ENCODE peak calls at places on chromosome 1, in six cellular contexts. One of them, this sample, is unnamed.

GRCh38 chr1:201361652-201362504 is 15.6 kb downstream of the TNNT2 start:
- DNase-seq in Peyer's patch: peak; percentile 59
- DNase-seq in epithelial cell of esophagus: peak; percentile 59
- DNase-seq in left ventricle myocardium inferior: peak; percentile 19
- DNase-seq in BJ: no peak
- DNase-seq in SK-N-SH: peak; percentile 93
- DNase-seq in this sample: peak; percentile 65

GRCh38 chr1:201459052-201459451 is 9.9 kb downstream of the PHLDA3 start:
- DNase-seq in left ventricle myocardium inferior: no peak
- DNase-seq in SK-N-SH: no peak
- DNase-seq in Peyer's patch: no peak
- DNase-seq in epithelial cell of esophagus: no peak
- DNase-seq in BJ: no peak
- DNase-seq in this sample: no peak

GRCh38 chr1:92464588-92465255 is 22.0 kb downstream of the GFI1 start:
- DNase-seq in left ventricle myocardium inferior: no peak
- DNase-seq in SK-N-SH: no peak
- DNase-seq in Peyer's patch: no peak
- DNase-seq in BJ: no peak
- DNase-seq in epithelial cell of esophagus: no peak
- DNase-seq in this sample: no peak

GRCh38 chr1:19872190-19872589 is 10.0 kb upstream of the OTUD3 start:
- DNase-seq in BJ: no peak
- DNase-seq in Peyer's patch: peak; percentile 86
- DNase-seq in left ventricle myocardium inferior: no peak
- DNase-seq in SK-N-SH: no peak
- DNase-seq in epithelial cell of esophagus: peak; percentile 85
- DNase-seq in this sample: no peak

GRCh38 chr1:101745549-101745948 is 251.2 kb downstream of the OLFM3 start:
- DNase-seq in left ventricle myocardium inferior: no peak
- DNase-seq in Peyer's patch: no peak
- DNase-seq in epithelial cell of esophagus: no peak
- DNase-seq in BJ: no peak
- DNase-seq in SK-N-SH: no peak
- DNase-seq in this sample: no peak

GRCh38 chr1:170680428-170680827 is 16.5 kb downstream of the PRRX1 start:
- DNase-seq in epithelial cell of esophagus: no peak
- DNase-seq in BJ: no peak
- DNase-seq in SK-N-SH: no peak
- DNase-seq in left ventricle myocardium inferior: no peak
- DNase-seq in Peyer's patch: no peak
- DNase-seq in this sample: no peak

GRCh38 chr1:43499882-43500281 is 30.8 kb upstream of the PTPRF start:
- DNase-seq in BJ: no peak
- DNase-seq in Peyer's patch: no peak
- DNase-seq in left ventricle myocardium inferior: no peak
- DNase-seq in epithelial cell of esophagus: no peak
- DNase-seq in SK-N-SH: no peak
- DNase-seq in this sample: no peak

GRCh38 chr1:183032122-183032921 is 9.1 kb downstream of the LAMC1 start:
- DNase-seq in SK-N-SH: no peak
- DNase-seq in epithelial cell of esophagus: no peak
- DNase-seq in left ventricle myocardium inferior: no peak
- DNase-seq in Peyer's patch: no peak
- DNase-seq in BJ: no peak
- DNase-seq in this sample: no peak

GRCh38 chr1:165364432-165365133 is 8.1 kb upstream of the LMX1A start:
- DNase-seq in SK-N-SH: no peak
- DNase-seq in left ventricle myocardium inferior: peak; percentile 39
- DNase-seq in epithelial cell of esophagus: peak; percentile 74
- DNase-seq in Peyer's patch: no peak
- DNase-seq in BJ: no peak
- DNase-seq in this sample: no peak

GRCh38 chr1:108200627-108201106 is 524 bp upstream of the SLC25A24 start:
- DNase-seq in Peyer's patch: peak; percentile 70
- DNase-seq in SK-N-SH: peak; percentile 67
- DNase-seq in left ventricle myocardium inferior: no peak
- DNase-seq in epithelial cell of esophagus: peak; percentile 91
- DNase-seq in BJ: no peak
- DNase-seq in this sample: no peak

GRCh38 chr1:181583598-181583997 is 100.3 kb downstream of the CACNA1E start:
- DNase-seq in left ventricle myocardium inferior: no peak
- DNase-seq in BJ: no peak
- DNase-seq in SK-N-SH: no peak
- DNase-seq in Peyer's patch: no peak
- DNase-seq in epithelial cell of esophagus: peak; percentile 23
- DNase-seq in this sample: no peak

GRCh38 chr1:181588631-181589030 is 105.3 kb downstream of the CACNA1E start:
- DNase-seq in SK-N-SH: no peak
- DNase-seq in Peyer's patch: no peak
- DNase-seq in BJ: no peak
- DNase-seq in left ventricle myocardium inferior: no peak
- DNase-seq in epithelial cell of esophagus: peak; percentile 72
- DNase-seq in this sample: no peak

GRCh38 chr1:181593042-181593441 is 109.7 kb downstream of the CACNA1E start:
- DNase-seq in SK-N-SH: no peak
- DNase-seq in BJ: no peak
- DNase-seq in epithelial cell of esophagus: no peak
- DNase-seq in left ventricle myocardium inferior: no peak
- DNase-seq in Peyer's patch: no peak
- DNase-seq in this sample: no peak

GRCh38 chr1:181592261-181592859 is 109.0 kb downstream of the CACNA1E start:
- DNase-seq in Peyer's patch: no peak
- DNase-seq in BJ: no peak
- DNase-seq in epithelial cell of esophagus: no peak
- DNase-seq in SK-N-SH: no peak
- DNase-seq in left ventricle myocardium inferior: no peak
- DNase-seq in this sample: no peak

GRCh38 chr1:181587870-181588438 is 104.6 kb downstream of the CACNA1E start:
- DNase-seq in BJ: no peak
- DNase-seq in SK-N-SH: peak; percentile 29
- DNase-seq in left ventricle myocardium inferior: no peak
- DNase-seq in Peyer's patch: no peak
- DNase-seq in epithelial cell of esophagus: no peak
- DNase-seq in this sample: no peak
- TF ChIP-seq CTCF in BJ: no peak
- TF ChIP-seq CTCF in SK-N-SH: no peak
- TF ChIP-seq CTCF in left ventricle myocardium inferior: no peak
- TF ChIP-seq CTCF in Peyer's patch: no peak
- TF ChIP-seq CTCF in epithelial cell of esophagus: no peak
- TF ChIP-seq CTCF in this sample: peak; percentile 47

GRCh38 chr1:41483960-41484844 is at the start of gene EDN2:
- DNase-seq in BJ: no peak
- DNase-seq in Peyer's patch: peak; percentile 86
- DNase-seq in SK-N-SH: peak; percentile 76
- DNase-seq in left ventricle myocardium inferior: peak; percentile 77
- DNase-seq in epithelial cell of esophagus: peak; percentile 71
- DNase-seq in this sample: no peak
- TF ChIP-seq CTCF in BJ: peak; percentile 25
- TF ChIP-seq CTCF in Peyer's patch: no peak
- TF ChIP-seq CTCF in SK-N-SH: peak; percentile 30
- TF ChIP-seq CTCF in left ventricle myocardium inferior: peak; percentile 46
- TF ChIP-seq CTCF in epithelial cell of esophagus: peak; percentile 36
- TF ChIP-seq CTCF in this sample: peak; percentile 28

GRCh38 chr1:216111842-216112241 is 311.4 kb downstream of the USH2A start:
- DNase-seq in BJ: no peak
- DNase-seq in SK-N-SH: no peak
- DNase-seq in Peyer's patch: no peak
- DNase-seq in left ventricle myocardium inferior: no peak
- DNase-seq in epithelial cell of esophagus: no peak
- DNase-seq in this sample: no peak
- TF ChIP-seq CTCF in BJ: peak; percentile 27
- TF ChIP-seq CTCF in SK-N-SH: peak; percentile 53
- TF ChIP-seq CTCF in Peyer's patch: no peak
- TF ChIP-seq CTCF in left ventricle myocardium inferior: peak; percentile 11
- TF ChIP-seq CTCF in epithelial cell of esophagus: no peak
- TF ChIP-seq CTCF in this sample: no peak

DNA sequence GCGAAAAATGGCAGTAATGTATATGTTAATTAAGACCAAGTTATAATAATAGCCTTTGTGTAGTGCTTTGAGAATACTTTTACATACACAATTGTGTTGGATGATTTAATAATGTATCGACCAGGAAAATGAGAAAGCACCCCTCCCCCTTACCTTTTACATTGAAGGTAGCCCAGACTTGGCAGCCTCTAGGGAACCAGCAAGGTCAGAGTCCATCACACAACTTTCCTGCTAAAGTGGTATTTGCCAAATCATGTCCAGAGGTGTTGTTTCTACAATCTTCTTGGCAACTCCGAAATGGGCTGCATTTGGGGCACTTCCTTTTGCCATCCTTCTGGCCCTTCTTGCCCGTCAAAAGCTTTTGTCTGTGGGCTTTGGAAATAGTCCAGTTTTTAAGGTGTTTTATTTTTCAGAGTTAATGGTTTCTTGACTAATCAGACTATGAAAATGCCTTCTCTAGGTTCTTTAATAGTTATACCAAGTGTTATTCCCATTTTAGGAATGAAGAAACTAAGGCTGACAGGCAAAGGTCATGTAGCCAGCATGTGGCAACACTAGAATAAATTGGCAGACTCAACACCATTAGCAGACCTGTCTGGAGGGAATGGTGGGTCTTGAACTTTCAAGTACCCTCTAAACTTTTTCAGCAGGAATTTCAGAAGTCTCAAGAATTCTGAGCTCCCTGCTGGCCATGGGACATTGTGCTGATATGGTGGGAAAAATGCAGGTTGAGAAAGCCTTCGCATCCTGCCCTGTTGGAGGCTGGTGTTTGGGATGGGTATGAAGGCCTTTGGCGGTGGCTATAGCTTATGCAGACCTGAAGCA is 6.8 kb downstream of the ATP1A1 start:
- DNase-seq in Peyer's patch: no peak
- DNase-seq in epithelial cell of esophagus: no peak
- DNase-seq in left ventricle myocardium inferior: no peak
- DNase-seq in SK-N-SH: no peak
- DNase-seq in BJ: no peak
- DNase-seq in this sample: no peak
- TF ChIP-seq CTCF in Peyer's patch: no peak
- TF ChIP-seq CTCF in epithelial cell of esophagus: no peak
- TF ChIP-seq CTCF in left ventricle myocardium inferior: no peak
- TF ChIP-seq CTCF in SK-N-SH: no peak
- TF ChIP-seq CTCF in BJ: no peak
- TF ChIP-seq CTCF in this sample: no peak

GRCh38 chr1:56696663-56697062 is 51.5 kb downstream of the PRKAA2 start:
- DNase-seq in epithelial cell of esophagus: peak; percentile 68
- DNase-seq in BJ: no peak
- DNase-seq in SK-N-SH: no peak
- DNase-seq in left ventricle myocardium inferior: no peak
- DNase-seq in Peyer's patch: no peak
- DNase-seq in this sample: no peak
- TF ChIP-seq CTCF in epithelial cell of esophagus: no peak
- TF ChIP-seq CTCF in BJ: no peak
- TF ChIP-seq CTCF in SK-N-SH: no peak
- TF ChIP-seq CTCF in left ventricle myocardium inferior: no peak
- TF ChIP-seq CTCF in Peyer's patch: no peak
- TF ChIP-seq CTCF in this sample: no peak

GRCh38 chr1:218347316-218347712 is 2.2 kb downstream of the TGFB2 start:
- DNase-seq in Peyer's patch: no peak
- DNase-seq in BJ: no peak
- DNase-seq in SK-N-SH: no peak
- DNase-seq in left ventricle myocardium inferior: no peak
- DNase-seq in epithelial cell of esophagus: peak; percentile 14
- DNase-seq in this sample: no peak
- TF ChIP-seq CTCF in Peyer's patch: no peak
- TF ChIP-seq CTCF in BJ: peak; percentile 2
- TF ChIP-seq CTCF in SK-N-SH: no peak
- TF ChIP-seq CTCF in left ventricle myocardium inferior: no peak
- TF ChIP-seq CTCF in epithelial cell of esophagus: no peak
- TF ChIP-seq CTCF in this sample: no peak

GRCh38 chr1:32507021-32507420 is 32.2 kb upstream of the ZBTB8A start:
- DNase-seq in epithelial cell of esophagus: no peak
- DNase-seq in BJ: no peak
- DNase-seq in SK-N-SH: no peak
- DNase-seq in Peyer's patch: no peak
- DNase-seq in left ventricle myocardium inferior: no peak
- DNase-seq in this sample: no peak

GRCh38 chr1:32508751-32509140 is 30.5 kb upstream of the ZBTB8A start:
- DNase-seq in left ventricle myocardium inferior: no peak
- DNase-seq in BJ: no peak
- DNase-seq in epithelial cell of esophagus: no peak
- DNase-seq in Peyer's patch: no peak
- DNase-seq in SK-N-SH: no peak
- DNase-seq in this sample: no peak

DNA sequence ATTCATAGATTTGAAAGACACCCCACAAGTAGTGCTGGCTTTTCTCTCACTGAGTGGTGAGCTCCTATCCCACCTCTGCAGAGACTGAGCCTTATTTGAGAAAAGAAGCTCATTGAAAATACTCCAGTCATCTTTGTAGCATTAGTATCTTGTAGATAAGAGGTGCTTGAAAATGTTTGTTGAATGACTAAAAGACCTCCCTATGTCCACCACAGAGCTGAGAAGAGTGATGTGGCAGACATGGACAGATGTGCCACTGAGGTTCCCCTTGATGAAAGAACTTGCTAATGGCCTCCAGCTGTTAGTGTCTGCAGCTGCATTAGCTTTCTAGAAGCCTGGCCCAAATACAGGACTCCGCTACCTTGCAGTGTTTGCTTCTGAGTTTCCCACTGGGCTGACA is 29.3 kb upstream of the ZBTB8A start:
- DNase-seq in left ventricle myocardium inferior: no peak
- DNase-seq in BJ: no peak
- DNase-seq in SK-N-SH: no peak
- DNase-seq in epithelial cell of esophagus: no peak
- DNase-seq in Peyer's patch: no peak
- DNase-seq in this sample: no peak
- TF ChIP-seq CTCF in left ventricle myocardium inferior: no peak
- TF ChIP-seq CTCF in BJ: no peak
- TF ChIP-seq CTCF in SK-N-SH: no peak
- TF ChIP-seq CTCF in epithelial cell of esophagus: no peak
- TF ChIP-seq CTCF in Peyer's patch: no peak
- TF ChIP-seq CTCF in this sample: no peak

This sample was measured in neural crest cell.